ENCODE peak calls at places on chromosomes 16 and 17, in seven cellular contexts. T is stomach, K is AG04450, P is fibroblast of villous mesenchyme, Z is tibial nerve, S is body of pancreas, O is AG10803. X is an unnamed sample.

GRCh38 chr17:40818733-40819527 is 3.5 kb downstream of the KRT10 start:
- DNase-seq in T (peak), K (peak), P (peak), Z (peak), S (peak), O (peak), X (peak)

GRCh38 chr17:69810326-69811035 is 264.5 kb upstream of the KCNJ16 start:
- DNase-seq in T (no peak), K (no peak), P (no peak), Z (no peak), S (no peak), O (no peak), X (no peak)

GRCh38 chr16:12186774-12187335 is 210.3 kb downstream of the SNX29 start:
- DNase-seq in T (no peak), K (no peak), P (no peak), Z (no peak), S (no peak), O (no peak), X (no peak)

GRCh38 chr16:4704913-4705312 is 11.6 kb downstream of the NUDT16L1 start:
- DNase-seq in T (no peak), K (no peak), P (no peak), Z (no peak), S (no peak), O (no peak), X (no peak)

GRCh38 chr17:17681187-17681743 is at the start of gene RAI1:
- DNase-seq in T (peak), K (peak), P (peak), Z (peak), S (peak), O (peak), X (no peak)

GRCh38 chr16:85642762-85643281 is 29.7 kb downstream of the GSE1 start:
- DNase-seq in T (no peak), K (no peak), P (no peak), Z (no peak), S (no peak), O (no peak), X (no peak)

GRCh38 chr17:29671661-29672060 is 48.9 kb upstream of the CORO6 start:
- DNase-seq in T (no peak), K (no peak), P (no peak), Z (no peak), S (no peak), O (no peak), X (no peak)

GRCh38 chr16:85162478-85163277 is 50.4 kb upstream of the CIBAR2 start:
- DNase-seq in T (no peak), K (peak), P (peak), Z (peak), S (no peak), O (peak), X (no peak)

GRCh38 chr16:27644165-27644564 is 94.2 kb downstream of the KATNIP start:
- DNase-seq in T (no peak), K (no peak), P (no peak), Z (no peak), S (no peak), O (no peak), X (no peak)

GRCh38 chr17:30549864-30550511 is 72.8 kb downstream of the GOSR1 start:
- DNase-seq in T (peak), K (no peak), P (no peak), Z (no peak), S (no peak), O (no peak), X (no peak)

GRCh38 chr17:13079010-13079409 is 61.2 kb upstream of the ELAC2 start:
- DNase-seq in T (no peak), K (no peak), P (no peak), Z (no peak), S (peak), O (peak), X (no peak)

GRCh38 chr17:81954131-81955057 is 6.6 kb downstream of the NOTUM start:
- DNase-seq in T (no peak), K (no peak), P (no peak), Z (no peak), S (no peak), O (no peak), X (no peak)

GRCh38 chr16:84686702-84687298 is 13.0 kb upstream of the USP10 start:
- DNase-seq in T (no peak), K (no peak), P (no peak), Z (no peak), S (no peak), O (no peak), X (no peak)

GRCh38 chr16:12902511-12903324 is 1.3 kb downstream of the SHISA9 start:
- DNase-seq in T (no peak), K (no peak), P (no peak), Z (no peak), S (no peak), O (no peak), X (no peak)

GRCh38 chr16:20388854-20389253 is 15.7 kb downstream of the PDILT start:
- DNase-seq in T (peak), K (no peak), P (no peak), Z (no peak), S (no peak), O (no peak), X (no peak)

GRCh38 chr16:528111-529011 is 849 bp downstream of the CAPN15 start:
- DNase-seq in T (peak), K (no peak), P (peak), Z (no peak), S (peak), O (peak), X (peak)

GRCh38 chr17:65356524-65356923 is 204.9 kb downstream of the AXIN2 start:
- DNase-seq in T (no peak), K (no peak), P (no peak), Z (no peak), S (no peak), O (no peak), X (no peak)

GRCh38 chr16:8260140-8260539 is 330.2 kb downstream of the TMEM114 start:
- DNase-seq in T (no peak), K (no peak), P (no peak), Z (no peak), S (no peak), O (no peak), X (no peak)

GRCh38 chr17:79633937-79634813 is 23.3 kb upstream of the RBFOX3 start:
- DNase-seq in T (peak), K (no peak), P (no peak), Z (no peak), S (no peak), O (no peak), X (no peak)

GRCh38 chr17:74957935-74958549 is 14.5 kb downstream of the HID1 start:
- DNase-seq in T (peak), K (no peak), P (peak), Z (peak), S (peak), O (peak), X (peak)

GRCh38 chr17:58233547-58233946 is 4.8 kb upstream of the LPO start:
- DNase-seq in T (no peak), K (no peak), P (no peak), Z (no peak), S (no peak), O (no peak), X (no peak)

GRCh38 chr16:12998376-12999085 is 97.1 kb downstream of the SHISA9 start:
- DNase-seq in T (no peak), K (no peak), P (no peak), Z (no peak), S (no peak), O (no peak), X (no peak)

GRCh38 chr16:78748471-78748929 is 649.0 kb downstream of the WWOX start:
- DNase-seq in T (no peak), K (no peak), P (peak), Z (no peak), S (no peak), O (no peak), X (no peak)

GRCh38 chr16:31530405-31530804 is 2.7 kb downstream of the AHSP start:
- DNase-seq in T (no peak), K (no peak), P (no peak), Z (no peak), S (no peak), O (no peak), X (no peak)

GRCh38 chr16:31531096-31531495 is 3.4 kb downstream of the AHSP start:
- DNase-seq in T (no peak), K (no peak), P (no peak), Z (no peak), S (no peak), O (no peak), X (no peak)

GRCh38 chr16:31527617-31528287 is at the start of gene AHSP:
- DNase-seq in T (no peak), K (no peak), P (no peak), Z (no peak), S (no peak), O (no peak), X (no peak)

GRCh38 chr16:31528726-31529397 is 1.2 kb downstream of the AHSP start:
- DNase-seq in T (no peak), K (no peak), P (peak), Z (no peak), S (no peak), O (peak), X (peak)

GRCh38 chr16:31529398-31530312 is 2.0 kb downstream of the AHSP start:
- DNase-seq in T (no peak), K (no peak), P (no peak), Z (no peak), S (peak), O (no peak), X (no peak)
- H3K4me3 ChIP-seq in T (peak), K (peak), P (peak), Z (peak), S (no peak), O (peak), X (peak)

DNA sequence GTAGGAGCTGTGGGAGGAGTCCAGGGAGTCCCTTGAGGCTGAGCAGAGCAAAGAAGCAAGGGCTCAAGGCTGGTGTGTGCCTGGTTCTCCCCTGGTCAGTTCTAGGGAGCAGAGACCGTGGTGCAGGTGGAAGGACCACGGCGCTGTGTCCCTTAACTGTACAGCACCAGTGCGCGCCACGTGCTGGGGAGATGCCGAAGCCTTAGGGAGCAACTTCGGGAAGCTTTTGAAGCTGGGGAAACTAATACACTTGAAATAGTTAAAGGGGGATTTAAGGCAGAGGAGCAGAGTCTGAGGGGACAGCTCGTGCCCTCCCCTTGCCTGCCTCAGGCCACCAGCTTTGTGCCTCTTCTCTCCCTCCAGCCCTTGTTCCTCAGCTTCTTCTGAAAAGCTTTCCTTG is 27.5 kb downstream of the MINK1 start:
- DNase-seq in T (no peak), K (no peak), P (no peak), Z (no peak), S (no peak), O (no peak), X (no peak)
- H3K4me3 ChIP-seq in T (no peak), K (no peak), P (no peak), Z (no peak), S (no peak), O (no peak), X (no peak)

GRCh38 chr17:4142107-4142900 is 526 bp downstream of the ZZEF1 start:
- DNase-seq in T (peak), K (no peak), P (peak), Z (no peak), S (peak), O (peak), X (no peak)
- H3K4me3 ChIP-seq in T (peak), K (peak), P (peak), Z (peak), S (peak), O (peak), X (peak)

DNA sequence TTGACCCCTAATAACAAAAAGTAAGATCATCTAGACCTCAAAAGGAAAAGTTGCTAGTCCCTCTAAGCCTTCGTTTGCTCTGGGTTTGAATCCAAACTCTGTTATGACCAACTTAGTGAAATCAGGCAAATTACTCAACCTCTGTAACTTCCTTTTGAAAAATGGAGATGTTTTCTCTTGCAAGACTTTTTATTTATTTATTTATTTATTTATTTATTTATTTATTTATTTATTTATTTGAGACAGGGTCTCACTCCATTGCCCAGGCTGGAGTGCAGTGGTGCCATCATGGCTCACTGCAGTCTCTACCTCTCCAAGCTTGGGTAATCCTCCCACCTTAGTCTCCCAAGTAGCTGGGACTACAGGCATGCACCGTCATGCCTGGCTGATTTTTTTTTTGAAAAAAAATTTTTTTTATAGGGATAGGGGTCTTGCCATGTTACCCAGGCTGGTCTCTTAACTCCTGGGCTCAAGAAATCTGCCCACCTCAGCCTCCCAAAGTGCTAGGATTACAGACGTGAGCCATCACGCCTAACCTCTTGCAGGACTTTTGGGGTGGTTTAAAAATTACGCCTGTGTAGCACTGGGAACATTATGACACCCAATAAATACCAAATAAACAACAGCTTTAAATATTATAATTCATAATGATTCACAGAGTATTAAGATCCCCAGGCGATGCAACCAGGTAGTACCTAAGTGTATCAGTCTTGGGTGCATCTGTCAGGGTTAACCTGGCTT is 63.4 kb downstream of the PITPNC1 start:
- DNase-seq in T (no peak), K (no peak), P (no peak), Z (no peak), S (no peak), O (peak), X (no peak)
- H3K4me3 ChIP-seq in T (no peak), K (no peak), P (no peak), Z (no peak), S (no peak), O (peak), X (no peak)

GRCh38 chr17:47660064-47660492 is 10.4 kb downstream of the KPNB1 start:
- DNase-seq in T (no peak), K (no peak), P (peak), Z (no peak), S (no peak), O (no peak), X (no peak)
- H3K4me3 ChIP-seq in T (peak), K (no peak), P (no peak), Z (no peak), S (no peak), O (no peak), X (no peak)

DNA sequence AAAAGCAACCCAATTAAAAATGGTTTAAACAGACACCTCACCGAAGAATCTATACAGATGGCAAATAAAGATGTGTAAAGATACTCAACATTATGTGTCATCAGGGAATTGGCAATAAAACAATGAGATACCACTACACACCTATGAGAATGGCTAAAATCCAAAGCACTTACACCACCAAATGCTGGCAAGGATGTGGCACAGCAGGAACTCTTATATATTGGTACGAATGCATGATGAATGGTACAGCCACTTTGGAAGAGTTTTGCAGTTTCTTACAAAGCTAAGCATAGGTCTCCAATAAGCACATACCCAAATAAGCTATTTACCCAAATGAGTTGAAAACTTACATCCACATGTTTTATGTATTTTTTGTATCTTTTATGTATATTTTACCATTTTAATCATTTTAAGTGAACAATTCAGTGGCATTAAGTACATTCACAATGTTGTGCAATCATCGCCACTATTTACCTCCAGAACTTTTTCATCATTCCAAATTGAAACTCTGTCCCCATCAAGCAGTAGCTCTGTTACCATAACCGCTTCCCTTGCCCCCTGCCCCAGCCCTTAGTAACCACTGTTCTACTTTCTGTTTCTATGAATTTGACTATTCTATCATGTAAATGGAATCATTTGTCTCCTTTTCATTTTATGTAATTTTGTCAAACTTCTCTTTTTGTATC is 6.7 kb upstream of the ALDH3A2 start:
- DNase-seq in T (no peak), K (no peak), P (no peak), Z (no peak), S (no peak), O (no peak), X (no peak)
- H3K4me3 ChIP-seq in T (no peak), K (no peak), P (no peak), Z (no peak), S (no peak), O (no peak), X (no peak)

GRCh38 chr17:77695386-77695785 is 263.1 kb upstream of the TNRC6C start:
- DNase-seq in T (no peak), K (no peak), P (no peak), Z (no peak), S (no peak), O (no peak), X (no peak)

GRCh38 chr17:77694391-77695363 is 263.8 kb upstream of the TNRC6C start:
- DNase-seq in T (no peak), K (no peak), P (no peak), Z (no peak), S (no peak), O (no peak), X (no peak)

GRCh38 chr17:77697480-77698400 is 260.8 kb upstream of the TNRC6C start:
- DNase-seq in T (no peak), K (no peak), P (no peak), Z (no peak), S (no peak), O (no peak), X (no peak)

GRCh38 chr17:77696720-77697460 is 261.6 kb upstream of the TNRC6C start:
- DNase-seq in T (no peak), K (no peak), P (no peak), Z (no peak), S (no peak), O (no peak), X (no peak)

DNA sequence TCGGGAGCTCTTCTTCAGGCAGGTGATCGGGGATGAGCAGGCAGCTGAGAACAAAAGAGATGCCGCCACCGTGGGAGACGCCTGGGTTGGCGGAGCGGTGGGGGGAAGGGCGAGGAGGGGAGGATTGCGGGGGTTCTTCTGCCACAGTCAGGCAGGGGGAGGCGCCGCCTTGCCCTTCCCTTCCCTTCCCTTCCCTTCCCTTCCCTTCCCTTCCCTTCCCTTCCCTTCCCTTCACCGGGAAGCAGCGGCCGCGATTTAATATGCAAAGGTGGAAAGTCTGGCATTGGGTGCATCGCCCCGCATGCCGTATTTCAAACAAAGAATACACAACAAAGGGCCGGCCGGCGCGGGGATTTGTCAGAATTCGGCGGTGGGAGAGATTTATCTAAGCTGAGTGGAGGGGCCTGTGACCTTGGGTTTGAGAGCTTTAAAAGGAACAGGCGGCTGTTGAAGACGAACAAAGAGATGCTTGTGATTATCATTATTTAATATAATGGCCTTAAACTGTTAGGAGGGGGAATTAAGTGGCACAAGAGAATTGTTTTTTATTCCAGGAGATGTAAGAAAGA is 262.3 kb upstream of the TNRC6C start:
- DNase-seq in T (no peak), K (no peak), P (no peak), Z (no peak), S (no peak), O (no peak), X (no peak)
- H3K4me3 ChIP-seq in T (no peak), K (no peak), P (no peak), Z (no peak), S (no peak), O (no peak), X (no peak)

DNA sequence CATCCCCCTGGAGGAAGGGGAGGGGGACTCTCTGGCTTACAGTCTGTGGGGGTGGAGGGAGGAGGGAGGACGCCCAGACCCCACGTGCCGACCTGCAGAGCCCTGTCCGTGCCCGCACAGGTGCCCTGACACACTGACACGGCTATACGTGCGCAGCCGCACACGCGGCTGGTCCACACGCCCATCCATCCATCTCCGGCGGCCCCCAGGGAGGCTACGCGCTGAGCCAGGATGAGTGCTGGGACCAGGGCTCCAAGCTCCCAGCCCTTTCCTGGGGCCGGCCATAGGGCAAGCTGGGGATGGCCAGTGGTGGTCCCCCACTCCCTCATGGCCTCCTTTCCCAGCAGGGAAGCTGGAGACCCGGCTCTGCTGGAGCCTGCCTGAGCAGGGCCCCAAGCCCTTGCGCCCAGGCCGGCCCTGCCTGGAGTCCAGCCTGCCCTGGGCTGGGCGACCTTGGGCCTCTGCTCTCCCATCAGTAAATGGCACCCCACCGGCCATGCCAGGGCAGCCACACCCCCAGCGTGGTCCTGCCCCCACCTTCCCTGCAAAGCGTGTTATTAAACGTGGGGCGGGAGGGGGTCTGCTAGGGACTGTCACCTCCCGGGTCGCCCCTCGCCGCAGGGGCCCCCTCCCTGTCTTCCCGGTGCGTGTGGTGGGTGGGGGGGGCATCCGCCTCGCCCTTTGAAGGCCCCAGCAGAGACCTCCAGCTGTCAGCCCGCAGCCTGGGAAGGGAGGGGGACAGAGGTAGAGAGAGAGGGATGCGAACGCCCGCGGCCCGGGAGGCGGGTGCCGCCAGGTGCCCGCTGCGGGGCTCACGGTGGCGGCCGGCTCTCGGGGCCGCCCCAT is 866 bp downstream of the CASKIN1 start:
- DNase-seq in T (no peak), K (no peak), P (no peak), Z (no peak), S (no peak), O (no peak), X (no peak)
- H3K4me3 ChIP-seq in T (peak), K (no peak), P (peak), Z (no peak), S (no peak), O (no peak), X (peak)

X was measured in astrocyte of the cerebellum.